ENCODE peak calls at places on chromosomes 2 and 18, in six cellular contexts. One of them, this sample, is unnamed.
A peak's percentile ranks its signal among the peaks of the same experiment; 100 is the strongest.

GRCh38 chr2:128715360-128715759 is 396.7 kb upstream of the HS6ST1 start:
- DNase-seq in HFF-Myc: no peak
- DNase-seq in IMR-90: no peak
- DNase-seq in fibroblast of villous mesenchyme: no peak
- DNase-seq in esophagus squamous epithelium: no peak
- DNase-seq in astrocyte of the cerebellum: no peak
- DNase-seq in this sample: no peak

GRCh38 chr2:61549546-61549945 is 11.4 kb upstream of the XPO1 start:
- DNase-seq in esophagus squamous epithelium: no peak
- DNase-seq in HFF-Myc: no peak
- DNase-seq in astrocyte of the cerebellum: no peak
- DNase-seq in IMR-90: no peak
- DNase-seq in fibroblast of villous mesenchyme: no peak
- DNase-seq in this sample: no peak

GRCh38 chr18:30639361-30639760 is 403.2 kb downstream of the DSC3 start:
- DNase-seq in esophagus squamous epithelium: no peak
- DNase-seq in IMR-90: no peak
- DNase-seq in HFF-Myc: no peak
- DNase-seq in astrocyte of the cerebellum: no peak
- DNase-seq in fibroblast of villous mesenchyme: no peak
- DNase-seq in this sample: no peak

GRCh38 chr2:120013569-120014223 is 819 bp downstream of the EPB41L5 start:
- DNase-seq in IMR-90: no peak
- DNase-seq in fibroblast of villous mesenchyme: no peak
- DNase-seq in esophagus squamous epithelium: no peak
- DNase-seq in HFF-Myc: no peak
- DNase-seq in astrocyte of the cerebellum: no peak
- DNase-seq in this sample: no peak

GRCh38 chr2:231810905-231811304 is 24.7 kb downstream of the COPS7B start:
- DNase-seq in fibroblast of villous mesenchyme: peak; percentile 88
- DNase-seq in HFF-Myc: peak; percentile 77
- DNase-seq in IMR-90: peak; percentile 89
- DNase-seq in esophagus squamous epithelium: no peak
- DNase-seq in astrocyte of the cerebellum: no peak
- DNase-seq in this sample: no peak

GRCh38 chr2:110211938-110212858 is at the start of gene MTLN:
- DNase-seq in IMR-90: peak; percentile 66
- DNase-seq in esophagus squamous epithelium: no peak
- DNase-seq in astrocyte of the cerebellum: no peak
- DNase-seq in HFF-Myc: no peak
- DNase-seq in fibroblast of villous mesenchyme: peak; percentile 69
- DNase-seq in this sample: no peak

GRCh38 chr2:21800356-21800755 is 676.6 kb downstream of the TDRD15 start:
- DNase-seq in HFF-Myc: no peak
- DNase-seq in esophagus squamous epithelium: no peak
- DNase-seq in fibroblast of villous mesenchyme: no peak
- DNase-seq in IMR-90: peak; percentile 67
- DNase-seq in astrocyte of the cerebellum: no peak
- DNase-seq in this sample: no peak

GRCh38 chr2:219060821-219061791 is at the start of gene IHH:
- DNase-seq in astrocyte of the cerebellum: no peak
- DNase-seq in esophagus squamous epithelium: no peak
- DNase-seq in fibroblast of villous mesenchyme: peak; percentile 6
- DNase-seq in HFF-Myc: no peak
- DNase-seq in IMR-90: no peak
- DNase-seq in this sample: no peak

GRCh38 chr2:43051316-43051715 is 175.1 kb downstream of the ZFP36L2 start:
- DNase-seq in HFF-Myc: no peak
- DNase-seq in esophagus squamous epithelium: no peak
- DNase-seq in IMR-90: peak; percentile 74
- DNase-seq in astrocyte of the cerebellum: no peak
- DNase-seq in fibroblast of villous mesenchyme: peak; percentile 73
- DNase-seq in this sample: no peak

GRCh38 chr2:38740851-38741541 is 10.2 kb downstream of the SRSF7 start:
- DNase-seq in IMR-90: peak; percentile 53
- DNase-seq in astrocyte of the cerebellum: peak; percentile 60
- DNase-seq in fibroblast of villous mesenchyme: peak; percentile 48
- DNase-seq in esophagus squamous epithelium: no peak
- DNase-seq in HFF-Myc: peak; percentile 15
- DNase-seq in this sample: no peak

GRCh38 chr2:23760746-23761145 is 166.2 kb downstream of the ATAD2B start:
- DNase-seq in astrocyte of the cerebellum: peak; percentile 55
- DNase-seq in esophagus squamous epithelium: no peak
- DNase-seq in IMR-90: peak; percentile 80
- DNase-seq in fibroblast of villous mesenchyme: peak; percentile 71
- DNase-seq in HFF-Myc: peak; percentile 15
- DNase-seq in this sample: peak; percentile 16

GRCh38 chr2:164495491-164496223 is 125.6 kb downstream of the GRB14 start:
- DNase-seq in HFF-Myc: peak; percentile 17
- DNase-seq in esophagus squamous epithelium: no peak
- DNase-seq in fibroblast of villous mesenchyme: peak; percentile 39
- DNase-seq in IMR-90: peak; percentile 43
- DNase-seq in astrocyte of the cerebellum: peak; percentile 36
- DNase-seq in this sample: peak; percentile 30

GRCh38 chr2:180208841-180209240 is 201.7 kb upstream of the CWC22 start:
- DNase-seq in IMR-90: peak; percentile 62
- DNase-seq in HFF-Myc: no peak
- DNase-seq in fibroblast of villous mesenchyme: no peak
- DNase-seq in esophagus squamous epithelium: no peak
- DNase-seq in astrocyte of the cerebellum: peak; percentile 70
- DNase-seq in this sample: peak; percentile 23

GRCh38 chr2:65436825-65437221 is 4.4 kb upstream of the SPRED2 start:
- DNase-seq in HFF-Myc: no peak
- DNase-seq in fibroblast of villous mesenchyme: peak; percentile 71
- DNase-seq in astrocyte of the cerebellum: no peak
- DNase-seq in IMR-90: no peak
- DNase-seq in esophagus squamous epithelium: no peak
- DNase-seq in this sample: no peak

GRCh38 chr18:24188120-24188519 is 49.3 kb downstream of the CABYR start:
- DNase-seq in astrocyte of the cerebellum: no peak
- DNase-seq in esophagus squamous epithelium: no peak
- DNase-seq in HFF-Myc: no peak
- DNase-seq in IMR-90: no peak
- DNase-seq in fibroblast of villous mesenchyme: no peak
- DNase-seq in this sample: no peak

DNA sequence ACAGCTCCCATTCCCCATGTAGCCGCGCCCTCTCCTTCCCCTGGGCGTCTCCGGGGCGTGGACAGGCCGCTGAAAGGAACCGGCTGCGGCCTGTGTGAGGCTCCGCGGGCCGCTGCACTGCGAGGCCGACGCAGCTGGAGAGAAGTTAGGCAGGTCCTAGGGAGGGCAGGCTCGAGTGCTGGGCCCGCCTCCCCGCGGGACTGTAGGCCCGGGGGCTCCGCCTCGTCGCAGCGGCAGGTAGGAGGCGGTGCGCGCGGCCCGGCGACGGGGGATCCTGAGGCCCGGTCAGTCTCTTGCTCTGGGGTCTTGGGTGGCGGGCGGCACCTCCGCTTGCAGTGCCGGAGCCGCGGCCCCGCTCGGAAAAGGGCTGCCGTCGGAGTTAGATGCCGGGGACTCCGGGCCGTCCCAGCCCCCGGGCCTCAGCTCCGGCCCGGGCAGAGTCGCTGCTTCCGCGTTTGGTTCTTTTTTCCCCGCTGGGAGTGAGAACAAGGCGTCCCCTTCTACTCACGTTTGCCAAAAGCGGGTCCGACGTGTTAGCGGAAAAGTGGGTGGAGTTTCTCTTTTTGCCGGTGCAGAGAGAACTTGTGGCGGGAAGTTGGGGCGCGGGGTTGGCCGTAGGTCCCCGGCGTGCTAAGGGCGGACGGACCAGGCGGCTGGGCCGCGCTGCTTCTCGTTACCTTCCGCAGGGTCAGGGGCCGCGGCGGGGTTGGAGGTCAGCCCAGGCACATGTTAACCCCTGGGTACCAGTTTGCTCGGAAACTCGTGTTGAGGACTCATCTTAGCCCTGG is at the start of gene VRK2:
- DNase-seq in IMR-90: peak; percentile 87
- DNase-seq in HFF-Myc: peak; percentile 69
- DNase-seq in astrocyte of the cerebellum: peak; percentile 76
- DNase-seq in fibroblast of villous mesenchyme: peak; percentile 92
- DNase-seq in esophagus squamous epithelium: peak; percentile 74
- DNase-seq in this sample: peak; percentile 52
- TF ChIP-seq CTCF in IMR-90: no peak
- TF ChIP-seq CTCF in HFF-Myc: no peak
- TF ChIP-seq CTCF in astrocyte of the cerebellum: no peak
- TF ChIP-seq CTCF in fibroblast of villous mesenchyme: peak; percentile 10
- TF ChIP-seq CTCF in esophagus squamous epithelium: peak; percentile 34
- TF ChIP-seq CTCF in this sample: no peak

GRCh38 chr2:95158441-95158840 is 1.2 kb downstream of the ZNF514 start:
- DNase-seq in IMR-90: no peak
- DNase-seq in HFF-Myc: no peak
- DNase-seq in esophagus squamous epithelium: no peak
- DNase-seq in fibroblast of villous mesenchyme: no peak
- DNase-seq in astrocyte of the cerebellum: no peak
- DNase-seq in this sample: no peak
- H3K4me3 ChIP-seq in IMR-90: peak overlapping the region; percentile 75
- H3K4me3 ChIP-seq in HFF-Myc: peak overlapping the region; percentile 78
- H3K4me3 ChIP-seq in esophagus squamous epithelium: peak overlapping the region; percentile 51
- H3K4me3 ChIP-seq in fibroblast of villous mesenchyme: peak overlapping the region; percentile 81
- H3K4me3 ChIP-seq in astrocyte of the cerebellum: peak overlapping the region; percentile 68
- H3K4me3 ChIP-seq in this sample: peak overlapping the region; percentile 68

GRCh38 chr18:80023173-80023572 is 11.1 kb upstream of the RBFA start:
- DNase-seq in IMR-90: no peak
- DNase-seq in astrocyte of the cerebellum: no peak
- DNase-seq in fibroblast of villous mesenchyme: no peak
- DNase-seq in esophagus squamous epithelium: no peak
- DNase-seq in HFF-Myc: no peak
- DNase-seq in this sample: no peak
- TF ChIP-seq CTCF in IMR-90: no peak
- TF ChIP-seq CTCF in astrocyte of the cerebellum: peak; percentile 25
- TF ChIP-seq CTCF in fibroblast of villous mesenchyme: peak; percentile 20
- TF ChIP-seq CTCF in esophagus squamous epithelium: peak; percentile 23
- TF ChIP-seq CTCF in HFF-Myc: peak; percentile 45
- TF ChIP-seq CTCF in this sample: peak; percentile 49

GRCh38 chr2:73111300-73112025 is 1.3 kb downstream of the RAB11FIP5 start:
- DNase-seq in IMR-90: no peak
- DNase-seq in HFF-Myc: no peak
- DNase-seq in esophagus squamous epithelium: no peak
- DNase-seq in astrocyte of the cerebellum: peak; percentile 36
- DNase-seq in fibroblast of villous mesenchyme: peak; percentile 42
- DNase-seq in this sample: peak; percentile 39

GRCh38 chr2:73113634-73113958 is 848 bp upstream of the RAB11FIP5 start:
- DNase-seq in esophagus squamous epithelium: no peak
- DNase-seq in HFF-Myc: no peak
- DNase-seq in IMR-90: no peak
- DNase-seq in fibroblast of villous mesenchyme: no peak
- DNase-seq in astrocyte of the cerebellum: no peak
- DNase-seq in this sample: peak; percentile 44

GRCh38 chr2:73112913-73113633 is at the start of gene RAB11FIP5:
- DNase-seq in HFF-Myc: no peak
- DNase-seq in astrocyte of the cerebellum: peak; percentile 62
- DNase-seq in fibroblast of villous mesenchyme: peak; percentile 73
- DNase-seq in IMR-90: peak; percentile 88
- DNase-seq in esophagus squamous epithelium: no peak
- DNase-seq in this sample: no peak

GRCh38 chr2:73110622-73111299 is 2.0 kb downstream of the RAB11FIP5 start:
- DNase-seq in HFF-Myc: no peak
- DNase-seq in astrocyte of the cerebellum: no peak
- DNase-seq in esophagus squamous epithelium: no peak
- DNase-seq in fibroblast of villous mesenchyme: no peak
- DNase-seq in IMR-90: peak; percentile 52
- DNase-seq in this sample: no peak

GRCh38 chr2:73112026-73112912 is 479 bp downstream of the RAB11FIP5 start:
- DNase-seq in fibroblast of villous mesenchyme: peak; percentile 62
- DNase-seq in IMR-90: peak; percentile 49
- DNase-seq in astrocyte of the cerebellum: no peak
- DNase-seq in esophagus squamous epithelium: no peak
- DNase-seq in HFF-Myc: no peak
- DNase-seq in this sample: no peak
- H3K4me3 ChIP-seq in fibroblast of villous mesenchyme: peak overlapping the region; percentile 74
- H3K4me3 ChIP-seq in IMR-90: peak overlapping the region; percentile 95
- H3K4me3 ChIP-seq in astrocyte of the cerebellum: peak overlapping the region; percentile 68
- H3K4me3 ChIP-seq in esophagus squamous epithelium: peak overlapping the region; percentile 70
- H3K4me3 ChIP-seq in HFF-Myc: peak overlapping the region; percentile 67
- H3K4me3 ChIP-seq in this sample: peak overlapping the region; percentile 91

DNA sequence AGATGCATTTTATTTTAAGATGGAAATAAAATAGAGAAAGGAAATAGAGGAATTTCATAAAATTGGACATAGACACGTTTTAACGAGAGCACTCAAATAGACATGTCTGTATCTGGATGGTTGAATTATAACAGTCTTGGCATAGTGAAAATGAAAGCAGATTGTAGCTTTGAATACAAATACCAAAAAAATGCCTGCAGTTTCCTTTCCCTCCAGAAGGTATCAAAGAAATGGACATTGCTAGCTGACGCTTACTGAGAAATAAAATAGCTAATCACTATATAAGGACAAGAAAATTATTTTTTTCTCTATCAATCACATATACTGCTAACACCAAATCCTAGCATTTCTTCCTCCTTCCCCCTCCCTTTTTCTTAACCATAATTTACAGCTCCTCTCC is 11.4 kb upstream of the MAPRE2 start:
- DNase-seq in astrocyte of the cerebellum: no peak
- DNase-seq in esophagus squamous epithelium: no peak
- DNase-seq in fibroblast of villous mesenchyme: no peak
- DNase-seq in HFF-Myc: no peak
- DNase-seq in IMR-90: no peak
- DNase-seq in this sample: no peak
- TF ChIP-seq CTCF in astrocyte of the cerebellum: no peak
- TF ChIP-seq CTCF in esophagus squamous epithelium: peak; percentile 33
- TF ChIP-seq CTCF in fibroblast of villous mesenchyme: peak; percentile 1
- TF ChIP-seq CTCF in HFF-Myc: no peak
- TF ChIP-seq CTCF in IMR-90: no peak
- TF ChIP-seq CTCF in this sample: no peak

GRCh38 chr2:161237397-161238263 is 70.6 kb upstream of the PSMD14 start:
- DNase-seq in esophagus squamous epithelium: no peak
- DNase-seq in fibroblast of villous mesenchyme: peak; percentile 52
- DNase-seq in astrocyte of the cerebellum: no peak
- DNase-seq in HFF-Myc: no peak
- DNase-seq in IMR-90: peak; percentile 33
- DNase-seq in this sample: no peak
- H3K4me3 ChIP-seq in esophagus squamous epithelium: peak overlapping the region; percentile 47
- H3K4me3 ChIP-seq in fibroblast of villous mesenchyme: peak overlapping the region; percentile 67
- H3K4me3 ChIP-seq in astrocyte of the cerebellum: peak overlapping the region; percentile 46
- H3K4me3 ChIP-seq in HFF-Myc: peak overlapping the region; percentile 46
- H3K4me3 ChIP-seq in IMR-90: peak overlapping the region; percentile 59
- H3K4me3 ChIP-seq in this sample: peak overlapping the region; percentile 57

This sample was measured in epithelial cell of proximal tubule.